ENCODE peak calls at places on chromosomes 13 and 19, in eight cellular contexts. F, S, J, O, U, P, R and C are unnamed samples. For H3K27me3, the result is how much of the 10 kb centered on the place peaks cover.

GRCh38 chr19:5103061-5103701 is 134.3 kb downstream of the KDM4B start:
- DNase-seq in F (no peak), S (no peak), J (no peak), O (no peak), U (no peak), P (peak), R (peak), C (no peak)

GRCh38 chr13:62629618-62630017 is 1214.0 kb upstream of the PCDH20 start:
- DNase-seq in F (no peak), S (no peak), J (no peak), O (no peak), U (no peak), P (peak), R (no peak), C (no peak)

GRCh38 chr19:18338471-18339001 is 1.9 kb upstream of the PGPEP1 start:
- DNase-seq in F (no peak), S (no peak), J (no peak), O (no peak), U (no peak), P (peak), R (no peak), C (no peak)

GRCh38 chr19:47035127-47035494 is 13.3 kb downstream of the TMEM160 start:
- DNase-seq in F (no peak), S (peak), J (no peak), O (peak), U (no peak), P (no peak), R (no peak), C (no peak)

GRCh38 chr13:37065893-37066526 is 6.5 kb upstream of the SUPT20H start:
- DNase-seq in F (no peak), S (no peak), J (no peak), O (peak), U (no peak), P (no peak), R (no peak), C (no peak)

GRCh38 chr13:38697628-38698333 is 10.9 kb downstream of the FREM2 start:
- DNase-seq in F (no peak), S (peak), J (no peak), O (peak), U (no peak), P (no peak), R (no peak), C (no peak)

GRCh38 chr13:71156550-71156949 is 710.5 kb downstream of the DACH1 start:
- DNase-seq in F (no peak), S (no peak), J (no peak), O (no peak), U (no peak), P (no peak), R (no peak), C (no peak)

GRCh38 chr19:6273701-6274601 is 5.8 kb downstream of the MLLT1 start:
- DNase-seq in F (peak), S (peak), J (peak), O (no peak), U (peak), P (peak), R (peak), C (peak)

GRCh38 chr13:95059306-95059705 is 241.9 kb downstream of the ABCC4 start:
- DNase-seq in F (no peak), S (no peak), J (no peak), O (peak), U (no peak), P (no peak), R (no peak), C (no peak)

GRCh38 chr13:110556224-110556606 is 5.3 kb downstream of the RAB20 start:
- DNase-seq in F (no peak), S (peak), J (no peak), O (no peak), U (no peak), P (no peak), R (no peak), C (no peak)

GRCh38 chr13:113804017-113804702 is 45.1 kb downstream of the TMEM255B start:
- DNase-seq in F (no peak), S (peak), J (no peak), O (no peak), U (no peak), P (no peak), R (no peak), C (no peak)

GRCh38 chr13:38369058-38369457 is 19.4 kb downstream of the UFM1 start:
- DNase-seq in F (no peak), S (no peak), J (no peak), O (no peak), U (no peak), P (no peak), R (no peak), C (no peak)

GRCh38 chr19:2283835-2284507 is 2.0 kb upstream of the PEAK3 start:
- DNase-seq in F (no peak), S (no peak), J (no peak), O (no peak), U (no peak), P (no peak), R (no peak), C (no peak)

GRCh38 chr13:51298812-51299211 is 40.7 kb upstream of the SERPINE3 start:
- DNase-seq in F (no peak), S (peak), J (no peak), O (no peak), U (no peak), P (no peak), R (no peak), C (no peak)

GRCh38 chr19:40604647-40605200 is 3.6 kb downstream of the LTBP4 start:
- DNase-seq in F (no peak), S (peak), J (no peak), O (no peak), U (no peak), P (peak), R (no peak), C (no peak)

GRCh38 chr13:20414475-20415287 is 111.0 kb downstream of the CRYL1 start:
- DNase-seq in F (no peak), S (no peak), J (no peak), O (peak), U (no peak), P (no peak), R (no peak), C (no peak)

GRCh38 chr19:29212614-29213573 is at the start of gene UQCRFS1:
- DNase-seq in F (peak), S (peak), J (peak), O (peak), U (peak), P (peak), R (peak), C (peak)

GRCh38 chr19:15297416-15298224 is 34.7 kb downstream of the BRD4 start:
- DNase-seq in F (peak), S (peak), J (peak), O (peak), U (no peak), P (peak), R (no peak), C (no peak)

GRCh38 chr13:77919351-77920294 is 992 bp upstream of the EDNRB start:
- DNase-seq in F (no peak), S (no peak), J (peak), O (peak), U (peak), P (peak), R (peak), C (no peak)

GRCh38 chr19:17703823-17704463 is 15.3 kb upstream of the MAP1S start:
- DNase-seq in F (no peak), S (peak), J (peak), O (peak), U (peak), P (peak), R (peak), C (no peak)

GRCh38 chr13:58876473-58876872 is 1244.9 kb downstream of the PCDH17 start:
- DNase-seq in F (no peak), S (no peak), J (no peak), O (no peak), U (no peak), P (no peak), R (no peak), C (no peak)

GRCh38 chr19:14375055-14375581 is 6.1 kb upstream of the ADGRE5 start:
- DNase-seq in F (no peak), S (no peak), J (no peak), O (no peak), U (peak), P (peak), R (no peak), C (no peak)

GRCh38 chr19:10899171-10899653 is 27.9 kb downstream of the CARM1 start:
- DNase-seq in F (no peak), S (peak), J (no peak), O (no peak), U (peak), P (peak), R (no peak), C (no peak)

GRCh38 chr19:5805465-5806132 is 732 bp downstream of the NRTN start:
- DNase-seq in F (no peak), S (peak), J (peak), O (peak), U (peak), P (peak), R (no peak), C (no peak)

GRCh38 chr13:103324641-103325040 is 258.4 kb upstream of the SLC10A2 start:
- DNase-seq in F (no peak), S (no peak), J (no peak), O (no peak), U (no peak), P (no peak), R (no peak), C (no peak)

GRCh38 chr19:55460670-55461258 is 678 bp downstream of the ISOC2 start:
- DNase-seq in F (peak), S (peak), J (peak), O (peak), U (peak), P (peak), R (peak), C (no peak)

GRCh38 chr19:46392252-46392801 is 21.0 kb downstream of the CCDC8 start:
- DNase-seq in F (peak), S (no peak), J (peak), O (no peak), U (peak), P (peak), R (no peak), C (no peak)

GRCh38 chr13:26061947-26062346 is 10.1 kb upstream of the SHISA2 start:
- DNase-seq in F (peak), S (peak), J (peak), O (no peak), U (no peak), P (no peak), R (no peak), C (peak)

GRCh38 chr13:31896427-31896826 is 135.1 kb upstream of the FRY start:
- DNase-seq in F (peak), S (no peak), J (peak), O (no peak), U (no peak), P (no peak), R (peak), C (no peak)

GRCh38 chr13:46754812-46755211 is 42.1 kb downstream of the ESD start:
- DNase-seq in F (no peak), S (no peak), J (no peak), O (no peak), U (no peak), P (no peak), R (no peak), C (no peak)

GRCh38 chr13:31862828-31863227 is 123.5 kb downstream of the RXFP2 start:
- DNase-seq in F (no peak), S (no peak), J (no peak), O (no peak), U (no peak), P (no peak), R (no peak), C (no peak)

GRCh38 chr13:52011690-52012511 is at the start of gene ALG11:
- DNase-seq in F (peak), S (peak), J (peak), O (peak), U (peak), P (peak), R (peak), C (peak)

GRCh38 chr13:110250258-110250891 is 56.6 kb downstream of the COL4A1 start:
- DNase-seq in F (peak), S (peak), J (peak), O (no peak), U (no peak), P (peak), R (peak), C (no peak)

GRCh38 chr19:48967346-48968178 is 2.5 kb downstream of the FTL start:
- DNase-seq in F (no peak), S (no peak), J (no peak), O (no peak), U (peak), P (no peak), R (peak), C (no peak)

GRCh38 chr19:37932985-37933953 is 26.3 kb downstream of the SIPA1L3 start:
- DNase-seq in F (no peak), S (peak), J (no peak), O (no peak), U (no peak), P (no peak), R (no peak), C (peak)

GRCh38 chr13:114119196-114119595 is 13.2 kb downstream of the RASA3 start:
- DNase-seq in F (peak), S (peak), J (peak), O (peak), U (peak), P (peak), R (no peak), C (peak)

GRCh38 chr13:96993660-96994029 is 631 bp downstream of the OXGR1 start:
- DNase-seq in F (no peak), S (no peak), J (no peak), O (peak), U (no peak), P (no peak), R (no peak), C (no peak)

GRCh38 chr19:9075064-9075964 is 11.5 kb upstream of the OR1M1 start:
- DNase-seq in F (peak), S (peak), J (peak), O (peak), U (peak), P (peak), R (peak), C (peak)
- TF ChIP-seq CTCF in F (no peak), S (no peak), J (no peak), O (no peak), U (no peak), P (no peak), R (no peak), C (no peak)

GRCh38 chr19:52789440-52789839 is 2.8 kb upstream of the ZNF600 start:
- DNase-seq in F (no peak), S (no peak), J (no peak), O (no peak), U (no peak), P (no peak), R (no peak), C (no peak)
- H3K27me3 ChIP-seq in F (under half), S (under half), J (under half), O (under half), U (under half), P (under half), R (under half), C (under half)

GRCh38 chr13:30466358-30466714 is 600 bp upstream of the HMGB1 start:
- DNase-seq in F (no peak), S (peak), J (peak), O (peak), U (no peak), P (no peak), R (no peak), C (no peak)
- H3K4me3 ChIP-seq in F (peak), S (peak), J (peak), O (peak), U (peak), P (no peak), R (peak), C (peak)

GRCh38 chr13:34179481-34179880 is 361.5 kb downstream of the RFC3 start:
- DNase-seq in F (no peak), S (no peak), J (no peak), O (peak), U (no peak), P (no peak), R (no peak), C (no peak)

GRCh38 chr13:34172048-34172447 is 354.1 kb downstream of the RFC3 start:
- DNase-seq in F (no peak), S (peak), J (no peak), O (no peak), U (no peak), P (no peak), R (no peak), C (no peak)

GRCh38 chr13:34174671-34175145 is 356.8 kb downstream of the RFC3 start:
- DNase-seq in F (peak), S (peak), J (no peak), O (no peak), U (no peak), P (no peak), R (no peak), C (no peak)

GRCh38 chr13:34176636-34177035 is 358.7 kb downstream of the RFC3 start:
- DNase-seq in F (no peak), S (no peak), J (no peak), O (no peak), U (no peak), P (no peak), R (no peak), C (no peak)
- TF ChIP-seq CTCF in F (no peak), S (no peak), J (no peak), O (no peak), U (no peak), P (no peak), R (no peak), C (no peak)

GRCh38 chr13:50127726-50128291 is 112.6 kb downstream of the KCNRG start:
- DNase-seq in F (no peak), S (no peak), J (no peak), O (peak), U (no peak), P (no peak), R (no peak), C (no peak)
- H3K27me3 ChIP-seq in F (under half), S (under half), J (under half), O (half or more), U (under half), P (half or more), R (under half), C (half or more)

DNA sequence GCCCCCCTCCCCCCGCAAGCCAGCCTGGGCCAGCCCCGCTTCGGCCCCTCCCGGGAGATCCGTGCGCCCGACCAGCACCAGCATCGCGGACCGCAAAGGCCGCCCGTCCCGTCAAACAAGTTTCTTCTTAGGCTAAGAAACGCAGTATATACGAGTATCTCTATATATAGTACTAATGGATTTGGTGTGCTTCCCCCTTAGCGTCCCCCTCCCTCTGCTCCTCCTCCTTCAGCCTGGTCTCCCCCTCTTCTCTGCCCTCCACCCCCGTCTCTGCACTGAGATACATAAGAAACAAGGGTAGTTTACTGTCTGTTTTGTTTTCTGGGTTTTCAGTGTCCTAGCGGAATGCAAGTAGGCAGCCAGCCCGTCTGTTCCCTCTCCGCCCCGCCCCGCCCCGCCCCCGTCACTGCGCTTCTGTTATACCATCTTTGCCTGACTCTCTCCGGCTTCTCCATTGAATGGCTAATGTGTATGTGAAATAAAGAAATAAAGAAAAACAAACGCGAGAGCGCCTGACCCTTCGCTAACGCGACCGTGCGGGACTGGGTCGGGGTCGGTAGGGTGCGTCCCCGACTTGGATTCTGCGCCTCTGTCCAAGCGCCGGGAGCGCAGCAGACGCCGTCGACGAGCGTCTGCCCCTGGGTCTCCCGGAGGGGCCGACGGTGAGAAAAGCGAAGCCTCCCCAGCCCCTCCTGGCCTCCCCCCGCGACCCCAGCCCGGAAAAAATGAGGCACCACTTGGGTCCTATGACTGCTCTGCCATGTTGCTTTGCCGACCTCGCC is 4.2 kb downstream of the LYL1 start:
- DNase-seq in F (no peak), S (peak), J (no peak), O (peak), U (peak), P (no peak), R (no peak), C (no peak)
- H3K4me3 ChIP-seq in F (peak), S (no peak), J (no peak), O (peak), U (peak), P (no peak), R (peak), C (no peak)

GRCh38 chr19:788821-789472 is 8.3 kb upstream of the PTBP1 start:
- DNase-seq in F (no peak), S (no peak), J (no peak), O (peak), U (no peak), P (no peak), R (no peak), C (no peak)
- TF ChIP-seq CTCF in F (peak), S (no peak), J (no peak), O (peak), U (no peak), P (no peak), R (no peak), C (no peak)

DNA sequence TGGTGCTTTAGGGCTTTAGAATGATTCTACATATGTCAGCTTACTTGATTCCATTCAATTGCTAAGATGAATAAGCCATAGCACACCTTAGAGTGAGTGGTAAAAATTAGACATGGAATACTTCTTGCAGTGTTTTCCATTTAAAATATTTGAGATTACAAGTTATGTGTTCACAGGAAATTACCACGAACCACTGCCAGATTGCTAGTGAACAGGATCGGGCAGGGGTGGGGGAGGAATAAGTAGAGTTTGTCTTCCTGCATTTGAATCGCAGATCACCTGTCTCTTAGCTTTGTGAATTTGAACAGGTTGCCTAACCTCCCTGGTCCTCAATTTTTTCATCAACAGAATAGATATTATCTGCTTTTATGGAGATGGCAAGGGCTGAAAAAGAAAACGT is 124.6 kb downstream of the GGACT start:
- DNase-seq in F (no peak), S (no peak), J (no peak), O (no peak), U (no peak), P (no peak), R (no peak), C (no peak)
- H3K27me3 ChIP-seq in F (under half), S (under half), J (under half), O (under half), U (under half), P (under half), R (under half), C (under half)

GRCh38 chr19:33375760-33376159 is 2.3 kb downstream of the CEBPG start:
- DNase-seq in F (no peak), S (peak), J (no peak), O (no peak), U (no peak), P (no peak), R (no peak), C (no peak)
- H3K4me3 ChIP-seq in F (no peak), S (peak), J (no peak), O (peak), U (peak), P (no peak), R (no peak), C (no peak)